ENCODE peak calls at places on chromosomes 16 and 17, in five cellular contexts. U is RWPE2; Z is KBM-7; A is activated CD8-positive, alpha-beta T cell treated with anti-CD3 and anti-CD28 coated beads, Interleukin-2, amount 10 ng/mL, durations not matched to agents 7 days and 5 days; I is NCI-H1105. B is an unnamed sample.

GRCh38 chr16:57801098-57801855 is 1.0 kb downstream of the KIFC3 start:
- DNase-seq in U (no peak), Z (no peak), A (no peak), I (no peak), B (no peak)

GRCh38 chr17:38604479-38605229 is 1.1 kb downstream of the SRCIN1 start:
- DNase-seq in U (peak; percentile 46), Z (peak; percentile 33), A (no peak), I (no peak), B (peak; percentile 23)

GRCh38 chr17:58304735-58305486 is 23.7 kb downstream of the TSPOAP1 start:
- DNase-seq in U (peak; percentile 61), Z (no peak), A (peak; percentile 15), I (no peak), B (no peak)

GRCh38 chr17:30429155-30429554 is 48.1 kb upstream of the GOSR1 start:
- DNase-seq in U (no peak), Z (no peak), A (no peak), I (no peak), B (no peak)

GRCh38 chr17:16417896-16418683 is 2.7 kb downstream of the TRPV2 start:
- DNase-seq in U (no peak), Z (no peak), A (no peak), I (no peak), B (no peak)

GRCh38 chr16:81376880-81377279 is 62.1 kb downstream of the GAN start:
- DNase-seq in U (no peak), Z (no peak), A (no peak), I (no peak), B (no peak)

GRCh38 chr16:30588651-30589050 is 3.2 kb upstream of the ZNF785 start:
- DNase-seq in U (no peak), Z (no peak), A (no peak), I (no peak), B (no peak)

GRCh38 chr17:64682261-64683181 is 20.4 kb upstream of the SMURF2 start:
- DNase-seq in U (no peak), Z (no peak), A (no peak), I (no peak), B (no peak)

GRCh38 chr17:77420804-77421634 is 280.2 kb downstream of the SEC14L1 start:
- DNase-seq in U (no peak), Z (peak; percentile 86), A (peak; percentile 55), I (peak; percentile 85), B (peak; percentile 98)

GRCh38 chr17:80673152-80673920 is 128.7 kb downstream of the RPTOR start:
- DNase-seq in U (no peak), Z (no peak), A (peak; percentile 67), I (peak; percentile 5), B (peak; percentile 28)

GRCh38 chr17:31575043-31575442 is 183.6 kb downstream of the RAB11FIP4 start:
- DNase-seq in U (no peak), Z (no peak), A (no peak), I (no peak), B (no peak)

GRCh38 chr16:27918755-27919154 is 144.8 kb downstream of the GSG1L start:
- DNase-seq in U (no peak), Z (no peak), A (no peak), I (no peak), B (no peak)

GRCh38 chr17:68556551-68556950 is 44.3 kb downstream of the PRKAR1A start:
- DNase-seq in U (no peak), Z (no peak), A (no peak), I (no peak), B (no peak)